ENCODE peak calls at places on chromosomes 1 and 21, in seven cellular contexts. M, U, P, I, G, C and A are unnamed samples.

GRCh38 chr1:211469938-211470529 is 21.9 kb downstream of the RD3 start:
- DNase-seq in U (peak; percentile 85), I (peak; percentile 84), P (peak; percentile 55), C (peak; percentile 72), G (peak; percentile 83), M (no peak), A (peak; percentile 64)

GRCh38 chr1:104593418-104594187 is 843.9 kb downstream of the AMY1C start:
- DNase-seq in P (no peak), M (no peak), U (no peak), C (no peak), G (no peak), I (no peak), A (no peak)

GRCh38 chr1:34019741-34020552 is 145.1 kb downstream of the CSMD2 start:
- DNase-seq in I (no peak), G (no peak), M (no peak), U (no peak), P (no peak), C (no peak), A (no peak)

GRCh38 chr1:233294991-233295774 is at the start of gene PCNX2:
- DNase-seq in I (peak; percentile 62), M (peak; percentile 61), U (peak; percentile 63), P (no peak), G (peak; percentile 62), C (no peak), A (peak; percentile 74)

GRCh38 chr1:189524501-189524900 is 953.2 kb downstream of the BRINP3 start:
- DNase-seq in P (no peak), G (no peak), U (no peak), M (no peak), I (no peak), C (no peak), A (peak; percentile 56)

GRCh38 chr1:85578321-85579295 is 2.0 kb upstream of the CCN1 start:
- DNase-seq in G (peak; percentile 66), U (no peak), I (no peak), M (no peak), C (no peak), P (no peak), A (peak; percentile 98)

GRCh38 chr1:231603598-231604275 is 22.9 kb upstream of the DISC1 start:
- DNase-seq in P (no peak), M (peak; percentile 27), G (peak; percentile 79), U (no peak), I (no peak), C (no peak), A (peak; percentile 54)

GRCh38 chr1:232279909-232280308 is 350.0 kb downstream of the SIPA1L2 start:
- DNase-seq in P (no peak), G (no peak), M (no peak), C (no peak), I (no peak), U (no peak), A (no peak)

GRCh38 chr1:198125995-198126758 is 30.6 kb upstream of the NEK7 start:
- DNase-seq in M (no peak), G (peak; percentile 80), I (no peak), C (no peak), U (peak; percentile 19), P (no peak), A (peak; percentile 79)

GRCh38 chr21:17901458-17902092 is 82.4 kb upstream of the C21orf91 start:
- DNase-seq in C (no peak), M (no peak), I (no peak), G (no peak), U (no peak), P (no peak), A (peak; percentile 10)

GRCh38 chr1:23810818-23811420 is 10.4 kb upstream of the GALE start:
- DNase-seq in P (no peak), I (no peak), M (no peak), C (peak; percentile 40), U (no peak), G (peak; percentile 41), A (peak; percentile 16)

GRCh38 chr21:46207920-46208571 is 20.5 kb downstream of the LSS start:
- DNase-seq in U (no peak), I (peak; percentile 50), G (no peak), M (no peak), P (no peak), C (no peak), A (no peak)

GRCh38 chr1:235918032-235918431 is 51.3 kb upstream of the LYST start:
- DNase-seq in I (no peak), C (no peak), G (no peak), P (no peak), M (no peak), U (no peak), A (no peak)

GRCh38 chr1:235919797-235920475 is 53.2 kb upstream of the LYST start:
- DNase-seq in C (no peak), U (peak; percentile 47), M (no peak), G (peak; percentile 79), P (no peak), I (no peak), A (peak; percentile 84)

GRCh38 chr1:235918481-235918880 is 51.8 kb upstream of the LYST start:
- DNase-seq in G (no peak), U (no peak), P (no peak), I (no peak), M (no peak), C (no peak), A (no peak)

GRCh38 chr1:235919127-235919796 is 52.6 kb upstream of the LYST start:
- DNase-seq in P (no peak), M (no peak), G (no peak), U (no peak), I (no peak), C (no peak), A (no peak)

DNA sequence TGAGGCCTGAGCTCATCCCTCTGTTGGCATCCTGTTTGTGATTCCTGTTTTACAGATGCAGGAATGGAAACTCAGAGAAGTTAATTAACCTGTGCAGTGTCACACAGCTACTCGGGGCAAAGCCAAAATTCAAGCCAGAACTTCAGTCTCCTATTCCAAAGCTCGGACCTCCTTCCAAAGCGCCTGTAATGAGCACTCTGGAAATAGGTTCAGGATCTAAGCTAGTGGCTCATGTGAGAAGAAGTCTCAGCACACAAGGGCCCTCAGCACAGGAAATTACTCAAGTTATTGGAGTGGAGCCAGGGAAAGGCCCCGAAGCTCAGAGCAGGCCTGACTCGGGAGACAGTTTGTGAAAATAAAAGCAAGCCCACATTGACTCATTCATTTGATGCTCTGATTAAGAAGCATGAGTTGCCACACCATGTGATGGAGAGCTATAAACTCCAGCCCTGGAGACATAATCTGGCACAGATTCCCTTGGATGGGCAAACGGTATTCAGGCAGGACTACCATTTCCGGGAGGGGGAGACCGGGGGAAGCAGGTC is 50.6 kb upstream of the LYST start:
- DNase-seq in M (peak; percentile 37), G (peak; percentile 92), I (peak; percentile 87), P (peak; percentile 78), U (peak; percentile 66), C (peak; percentile 75), A (peak; percentile 99)
- TF ChIP-seq POLR2A in M (no peak), G (no peak), I (no peak), P (peak; percentile 16), U (no peak), C (no peak), A (no peak)

DNA sequence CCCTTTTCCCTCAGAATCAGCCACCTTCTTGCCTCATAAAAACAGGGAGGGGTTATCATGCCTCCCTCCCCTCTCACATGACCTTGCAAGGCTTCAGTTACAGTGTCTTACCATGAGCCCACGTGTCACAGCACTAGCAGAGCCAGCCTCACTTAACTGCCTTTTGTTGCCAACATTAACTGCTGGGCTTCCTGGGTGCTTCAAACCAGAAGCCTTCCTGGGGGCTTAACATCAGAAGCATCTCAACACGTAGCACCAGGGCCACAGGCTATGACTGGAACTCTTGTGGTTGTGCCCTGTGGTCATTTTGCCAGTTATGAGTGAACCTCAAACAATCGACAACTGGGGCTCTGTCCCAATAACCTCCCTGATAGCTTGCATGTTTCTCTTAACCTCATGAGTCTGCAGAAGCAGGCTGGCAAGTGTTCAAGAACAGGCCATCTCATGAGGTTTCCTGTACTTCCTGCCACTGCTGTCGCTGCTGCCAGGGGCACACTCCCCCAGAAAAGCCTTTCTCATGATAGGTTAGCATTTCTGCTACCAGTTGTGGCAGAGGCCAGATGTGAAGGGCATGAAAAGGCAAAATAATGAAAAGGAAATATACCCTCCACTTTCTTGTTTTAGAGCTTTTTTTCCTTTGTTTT is 132.2 kb downstream of the GLUL start:
- DNase-seq in M (no peak), I (peak; percentile 85), G (no peak), U (no peak), P (peak; percentile 69), C (peak; percentile 44), A (no peak)
- TF ChIP-seq POLR2A in M (no peak), I (no peak), G (no peak), U (no peak), P (no peak), C (no peak), A (no peak)

GRCh38 chr1:35187816-35188342 is 5.1 kb downstream of the SFPQ start:
- DNase-seq in M (no peak), G (no peak), I (no peak), U (no peak), P (no peak), C (no peak), A (no peak)

GRCh38 chr1:35184495-35185199 is 8.3 kb downstream of the SFPQ start:
- DNase-seq in I (no peak), P (no peak), G (no peak), C (no peak), M (no peak), U (no peak), A (no peak)

GRCh38 chr1:35185200-35185599 is 7.7 kb downstream of the SFPQ start:
- DNase-seq in M (no peak), U (no peak), G (no peak), C (no peak), I (no peak), P (no peak), A (no peak)

GRCh38 chr1:35188578-35189392 is 4.2 kb downstream of the SFPQ start:
- DNase-seq in I (no peak), G (no peak), P (no peak), M (no peak), U (no peak), C (no peak), A (no peak)

GRCh38 chr1:35186239-35186638 is 6.7 kb downstream of the SFPQ start:
- DNase-seq in P (no peak), I (no peak), G (no peak), C (no peak), M (no peak), U (no peak), A (no peak)
- TF ChIP-seq POLR2A in P (no peak), I (no peak), G (no peak), C (no peak), M (no peak), U (no peak), A (no peak)

GRCh38 chr21:28550057-28550825 is 442.4 kb downstream of the LTN1 start:
- DNase-seq in C (no peak), I (no peak), G (no peak), P (no peak), M (no peak), U (no peak), A (peak; percentile 11)

GRCh38 chr21:28543975-28544374 is 448.7 kb downstream of the LTN1 start:
- DNase-seq in C (no peak), G (no peak), U (no peak), P (no peak), I (no peak), M (no peak), A (no peak)

GRCh38 chr21:28548291-28548690 is 444.4 kb downstream of the LTN1 start:
- DNase-seq in C (no peak), U (no peak), M (no peak), I (no peak), P (no peak), G (no peak), A (peak; percentile 27)

DNA sequence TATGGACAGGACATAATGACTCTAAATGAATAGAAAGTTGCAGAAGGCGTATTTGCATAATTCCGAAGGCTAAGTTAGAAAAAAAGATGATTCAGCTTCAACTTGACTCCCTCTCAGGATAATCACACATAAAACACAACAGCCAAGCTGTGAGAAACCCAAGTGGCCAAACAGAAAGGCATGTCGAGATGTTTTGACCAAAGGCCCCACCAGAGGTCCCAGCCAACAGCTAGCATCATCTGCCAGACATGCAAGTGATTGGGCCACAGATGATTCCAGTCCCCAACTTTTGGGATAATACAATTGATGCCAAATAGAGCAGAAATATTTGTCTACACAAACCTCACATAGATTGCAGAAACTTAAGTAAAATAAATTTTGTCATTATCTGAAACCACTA is 444.9 kb downstream of the LTN1 start:
- DNase-seq in U (no peak), I (no peak), G (no peak), M (no peak), C (no peak), P (peak; percentile 13), A (no peak)
- TF ChIP-seq POLR2A in U (no peak), I (no peak), G (no peak), M (no peak), C (no peak), P (no peak), A (no peak)